ENCODE peak calls at places on chromosomes 3 and 15, in four cellular contexts. N, R, H and K are unnamed samples.

GRCh38 chr15:21261965-21262850 is 178.1 kb downstream of the POTEB3 start:
- DNase-seq in N (no peak), R (no peak), H (no peak), K (no peak)

GRCh38 chr15:58528197-58528870 is 96.5 kb downstream of the LIPC start:
- DNase-seq in N (no peak), R (no peak), H (no peak), K (no peak)

GRCh38 chr15:90683371-90683770 is 33.8 kb upstream of the BLM start:
- DNase-seq in N (no peak), R (no peak), H (no peak), K (no peak)

GRCh38 chr3:197380786-197381185 is 82.4 kb upstream of the DLG1 start:
- DNase-seq in N (no peak), R (no peak), H (no peak), K (no peak)

GRCh38 chr3:126546549-126547239 is 12.0 kb downstream of the C3orf22 start:
- DNase-seq in N (no peak), R (no peak), H (no peak), K (no peak)

GRCh38 chr3:96960661-96961330 is 146.4 kb downstream of the EPHA6 start:
- DNase-seq in N (no peak), R (no peak), H (no peak), K (no peak)

GRCh38 chr3:169356284-169356955 is 307.1 kb downstream of the MECOM start:
- DNase-seq in N (no peak), R (no peak), H (no peak), K (no peak)

GRCh38 chr3:167882057-167882667 is 146.6 kb downstream of the SERPINI1 start:
- DNase-seq in N (peak), R (no peak), H (no peak), K (peak)

GRCh38 chr15:29674661-29675533 is 147.4 kb downstream of the TJP1 start:
- DNase-seq in N (no peak), R (no peak), H (no peak), K (no peak)

GRCh38 chr15:60352525-60352924 is 45.3 kb downstream of the ANXA2 start:
- DNase-seq in N (no peak), R (no peak), H (no peak), K (no peak)

GRCh38 chr3:169940486-169941181 is 26.0 kb upstream of the SEC62 start:
- DNase-seq in N (peak), R (no peak), H (no peak), K (no peak)

GRCh38 chr3:29335438-29335837 is 54.6 kb downstream of the RBMS3 start:
- DNase-seq in N (peak), R (no peak), H (no peak), K (no peak)

GRCh38 chr3:152638707-152639450 is 196.1 kb upstream of the P2RY1 start:
- DNase-seq in N (no peak), R (no peak), H (no peak), K (no peak)

GRCh38 chr3:132071043-132071442 is 36.2 kb upstream of the CPNE4 start:
- DNase-seq in N (no peak), R (no peak), H (no peak), K (no peak)

GRCh38 chr3:37742574-37743212 is 119.0 kb upstream of the CTDSPL start:
- DNase-seq in N (no peak), R (no peak), H (no peak), K (no peak)

GRCh38 chr15:62881056-62881455 is 161.5 kb upstream of the TPM1 start:
- DNase-seq in N (no peak), R (no peak), H (no peak), K (no peak)

GRCh38 chr3:30672959-30673358 is 66.6 kb downstream of the TGFBR2 start:
- DNase-seq in N (no peak), R (no peak), H (no peak), K (no peak)